ENCODE peak calls at places on chromosomes 3 and 15, in eight cellular contexts. W is endothelial cell; F is lower lobe of right lung; D is GM04504; S is fibroblast of the conjunctiva; B is activated naive CD4-positive, alpha-beta T cell treated with anti-CD3 and anti-CD28 coated beads, Interleukin-2, amount 50 U/mL, for 72 hours; H is activated CD4-positive, alpha-beta T cell treated with anti-CD3 and anti-CD28 coated beads, Interleukin-2, amount 50 U/mL, for 48 hours; A is NCI-H1417. L is an unnamed sample.

GRCh38 chr3:184727357-184728060 is 15.6 kb upstream of the MAGEF1 start:
- DNase-seq in D (no peak), W (peak), F (no peak), S (peak), H (peak), A (peak), B (no peak), L (no peak)

GRCh38 chr3:119588112-119588511 is 8.8 kb downstream of the ADPRH start:
- DNase-seq in H (peak), F (peak), B (no peak), W (no peak), A (no peak), D (no peak), S (no peak), L (peak)

GRCh38 chr3:188941103-188941502 is 230.7 kb upstream of the TPRG1 start:
- DNase-seq in B (no peak), W (no peak), S (no peak), A (no peak), H (no peak), F (peak), D (no peak), L (no peak)

GRCh38 chr3:150757364-150757763 is 5.6 kb downstream of the SIAH2 start:
- DNase-seq in D (no peak), A (no peak), F (no peak), H (no peak), S (no peak), B (no peak), W (no peak), L (no peak)

GRCh38 chr3:16798738-16799137 is 86.0 kb upstream of the PLCL2 start:
- DNase-seq in B (no peak), A (no peak), F (no peak), W (no peak), S (no peak), H (no peak), D (no peak), L (no peak)

GRCh38 chr3:184558726-184559125 is 2.9 kb upstream of the EPHB3 start:
- DNase-seq in W (no peak), A (no peak), F (peak), H (no peak), S (no peak), B (no peak), D (no peak), L (no peak)

GRCh38 chr3:59185586-59186381 is 136.0 kb upstream of the CFAP20DC start:
- DNase-seq in F (no peak), W (no peak), A (no peak), H (no peak), B (no peak), D (no peak), S (no peak), L (no peak)

GRCh38 chr3:64740232-64740631 is 52.4 kb upstream of the ADAMTS9 start:
- DNase-seq in W (no peak), B (no peak), A (no peak), H (no peak), F (no peak), S (no peak), D (no peak), L (no peak)

GRCh38 chr3:58209933-58210332 is 839 bp downstream of the DNASE1L3 start:
- DNase-seq in A (no peak), F (no peak), W (no peak), B (no peak), H (no peak), S (no peak), D (no peak), L (no peak)

GRCh38 chr3:5017953-5018531 is 38.8 kb downstream of the BHLHE40 start:
- DNase-seq in D (no peak), S (peak), A (peak), H (no peak), F (peak), B (no peak), W (no peak), L (peak)

GRCh38 chr3:113084777-113085176 is 94.0 kb downstream of the GTPBP8 start:
- DNase-seq in H (no peak), F (no peak), D (peak), W (no peak), A (no peak), B (no peak), S (peak), L (no peak)

GRCh38 chr3:56303508-56303907 is 164.8 kb downstream of the ERC2 start:
- DNase-seq in H (peak), F (no peak), W (peak), B (no peak), S (peak), D (peak), A (peak), L (no peak)

GRCh38 chr15:62390793-62391543 is 225.9 kb upstream of the C2CD4B start:
- DNase-seq in D (no peak), F (peak), B (no peak), H (peak), A (peak), W (peak), S (no peak), L (peak)

GRCh38 chr3:72950372-72950771 is 46.2 kb upstream of the PPP4R2 start:
- DNase-seq in S (no peak), D (no peak), F (no peak), W (no peak), A (no peak), B (no peak), H (no peak), L (no peak)

GRCh38 chr3:22175899-22176298 is 424.9 kb upstream of the ZNF385D start:
- DNase-seq in H (no peak), S (no peak), F (no peak), D (no peak), B (no peak), W (no peak), A (no peak), L (no peak)

GRCh38 chr15:39934415-39935044 is 615 bp downstream of the EIF2AK4 start:
- DNase-seq in D (no peak), W (peak), S (no peak), A (no peak), B (no peak), F (no peak), H (peak), L (no peak)